ENCODE peak calls at places on chromosome 1, in ten cellular contexts. J, F, Z, H, Q, M, L, V, O and R are unnamed samples.

GRCh38 chr1:2381741-2382620 is 9.4 kb downstream of the MORN1 start:
- DNase-seq in O (peak; percentile 51), Z (peak; percentile 89), J (peak; percentile 79), L (no peak), V (peak; percentile 81), F (peak; percentile 62), M (no peak), Q (peak; percentile 72), H (no peak), R (peak; percentile 63)

GRCh38 chr1:18144921-18145699 is 37.5 kb downstream of the IGSF21 start:
- DNase-seq in O (no peak), V (peak; percentile 37), J (no peak), Q (no peak), H (no peak), M (no peak), F (peak; percentile 16), L (no peak), Z (no peak), R (no peak)

GRCh38 chr1:88302843-88303486 is 381.1 kb upstream of the PKN2 start:
- DNase-seq in Z (peak; percentile 20), L (peak; percentile 5), O (peak; percentile 31), Q (peak; percentile 2), H (peak; percentile 24), J (peak; percentile 43), V (peak; percentile 19), F (peak; percentile 5), M (no peak), R (no peak)

GRCh38 chr1:3530931-3531818 is 76.7 kb downstream of the ARHGEF16 start:
- DNase-seq in L (no peak), F (peak; percentile 83), J (peak; percentile 63), H (no peak), V (peak; percentile 90), O (peak; percentile 79), Q (peak; percentile 76), Z (peak; percentile 70), M (no peak), R (peak; percentile 67)

GRCh38 chr1:186014370-186015030 is 280.3 kb downstream of the HMCN1 start:
- DNase-seq in Q (no peak), F (peak; percentile 40), H (peak; percentile 62), O (no peak), M (no peak), V (peak; percentile 86), L (no peak), J (peak; percentile 72), Z (no peak), R (no peak)

GRCh38 chr1:234277161-234277868 is 95.9 kb upstream of the COA6 start:
- DNase-seq in Q (no peak), F (no peak), V (no peak), L (no peak), J (no peak), H (no peak), Z (no peak), M (no peak), O (no peak), R (no peak)

GRCh38 chr1:5938068-5938740 is 54.0 kb downstream of the NPHP4 start:
- DNase-seq in J (peak; percentile 34), Q (no peak), M (no peak), Z (no peak), H (peak; percentile 72), F (peak; percentile 83), O (no peak), L (no peak), V (peak; percentile 86), R (no peak)

GRCh38 chr1:20366766-20367602 is 76.3 kb downstream of the VWA5B1 start:
- DNase-seq in Z (peak; percentile 69), J (peak; percentile 52), F (peak; percentile 59), H (no peak), Q (no peak), M (no peak), O (peak; percentile 54), L (peak; percentile 73), V (peak; percentile 49), R (no peak)

GRCh38 chr1:66809736-66810326 is 8.8 kb upstream of the INSL5 start:
- DNase-seq in Q (no peak), J (peak; percentile 62), Z (no peak), V (peak; percentile 15), F (peak; percentile 64), L (no peak), H (peak; percentile 15), O (no peak), M (no peak), R (no peak)

GRCh38 chr1:2031546-2032540 is 12.7 kb downstream of the GABRD start:
- DNase-seq in L (no peak), J (no peak), V (no peak), Q (no peak), M (no peak), F (no peak), H (no peak), Z (no peak), O (no peak), R (no peak)